ENCODE peak calls at places on chromosomes 4 and X, in nine cellular contexts. X, P, U, I, L, T, V, Q and Z are unnamed samples.

GRCh38 chr4:123397276-123398150 is 918 bp downstream of the SPRY1 start:
- DNase-seq in X (peak; percentile 75), P (peak; percentile 90), U (peak; percentile 42), I (peak; percentile 41), L (peak; percentile 80), T (peak; percentile 47), V (peak; percentile 90), Q (peak; percentile 26), Z (peak; percentile 88)

GRCh38 chrX:108271397-108271787 is 166.8 kb downstream of the COL4A6 start:
- DNase-seq in X (no peak), P (no peak), U (no peak), I (no peak), L (no peak), T (no peak), V (no peak), Q (no peak), Z (no peak)

GRCh38 chr4:20629180-20630115 is 70.8 kb upstream of the PACRGL start:
- DNase-seq in X (no peak), P (no peak), U (no peak), I (no peak), L (no peak), T (no peak), V (no peak), Q (no peak), Z (no peak)

GRCh38 chrX:25144043-25144940 is 128.5 kb upstream of the ARX start:
- DNase-seq in X (peak; percentile 10), P (no peak), U (peak; percentile 42), I (peak; percentile 60), L (no peak), T (peak; percentile 26), V (peak; percentile 90), Q (peak; percentile 68), Z (no peak)

GRCh38 chr4:95219109-95219508 is 329.7 kb downstream of the UNC5C start:
- DNase-seq in X (no peak), P (no peak), U (no peak), I (no peak), L (no peak), T (no peak), V (no peak), Q (no peak), Z (no peak)

GRCh38 chrX:152072236-152072635 is 66.1 kb downstream of the MAGEA10 start:
- DNase-seq in X (peak; percentile 0), P (no peak), U (no peak), I (peak; percentile 40), L (peak; percentile 7), T (no peak), V (no peak), Q (no peak), Z (no peak)

GRCh38 chr4:155900402-155900801 is 3.1 kb upstream of the TDO2 start:
- DNase-seq in X (no peak), P (no peak), U (no peak), I (peak; percentile 31), L (no peak), T (no peak), V (no peak), Q (no peak), Z (no peak)

GRCh38 chr4:126445596-126445995 is 1130.8 kb downstream of the FAT4 start:
- DNase-seq in X (no peak), P (no peak), U (no peak), I (no peak), L (no peak), T (no peak), V (no peak), Q (no peak), Z (no peak)

GRCh38 chrX:36963069-36963808 is 44.9 kb upstream of the FAM47C start:
- DNase-seq in X (no peak), P (peak; percentile 58), U (no peak), I (no peak), L (no peak), T (no peak), V (no peak), Q (no peak), Z (no peak)

GRCh38 chrX:72045552-72046277 is 86.0 kb downstream of the RTL5 start:
- DNase-seq in X (no peak), P (no peak), U (no peak), I (peak; percentile 31), L (no peak), T (no peak), V (no peak), Q (no peak), Z (no peak)

GRCh38 chr4:85778809-85779124 is 303.8 kb downstream of the ARHGAP24 start:
- DNase-seq in X (no peak), P (no peak), U (no peak), I (no peak), L (no peak), T (no peak), V (no peak), Q (no peak), Z (no peak)

GRCh38 chrX:18702362-18703195 is 4.9 kb upstream of the PPEF1 start:
- DNase-seq in X (no peak), P (no peak), U (no peak), I (peak; percentile 97), L (no peak), T (no peak), V (no peak), Q (no peak), Z (no peak)

DNA sequence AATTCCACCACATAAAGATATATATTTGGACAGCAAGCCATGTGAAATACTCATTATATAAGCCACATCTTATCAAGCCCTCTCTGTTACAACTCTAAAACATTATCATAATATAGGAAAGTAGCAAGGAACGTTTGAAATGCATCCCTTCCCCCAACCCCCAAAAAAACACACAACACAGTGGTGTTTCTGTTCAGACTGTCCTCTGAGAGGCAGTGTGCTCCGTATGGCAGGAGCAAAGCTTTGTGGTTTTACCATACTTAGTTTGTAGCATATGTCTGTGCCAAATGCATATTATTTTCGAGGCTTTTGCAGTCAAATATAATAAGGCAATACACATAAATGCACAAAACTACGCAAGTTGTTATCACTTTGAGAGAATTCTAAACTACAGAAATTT is 194.2 kb downstream of the RAPGEF2 start:
- DNase-seq in X (no peak), P (no peak), U (no peak), I (no peak), L (no peak), T (no peak), V (no peak), Q (no peak), Z (no peak)
- TF ChIP-seq CTCF in X (no peak), P (no peak), U (no peak), I (no peak), L (peak; percentile 11), T (peak; percentile 10), V (no peak), Q (no peak), Z (no peak)

GRCh38 chrX:153959649-153960048 is 12.0 kb downstream of the HCFC1 start:
- DNase-seq in X (no peak), P (no peak), U (no peak), I (no peak), L (no peak), T (no peak), V (no peak), Q (no peak), Z (no peak)

GRCh38 chrX:153963546-153963945 is 8.1 kb downstream of the HCFC1 start:
- DNase-seq in X (no peak), P (no peak), U (no peak), I (no peak), L (no peak), T (no peak), V (no peak), Q (no peak), Z (peak; percentile 61)

GRCh38 chrX:153960786-153961185 is 10.8 kb downstream of the HCFC1 start:
- DNase-seq in X (no peak), P (no peak), U (no peak), I (no peak), L (no peak), T (no peak), V (no peak), Q (no peak), Z (peak; percentile 75)

GRCh38 chrX:153960077-153960476 is 11.5 kb downstream of the HCFC1 start:
- DNase-seq in X (no peak), P (no peak), U (no peak), I (no peak), L (no peak), T (no peak), V (no peak), Q (no peak), Z (peak; percentile 71)

DNA sequence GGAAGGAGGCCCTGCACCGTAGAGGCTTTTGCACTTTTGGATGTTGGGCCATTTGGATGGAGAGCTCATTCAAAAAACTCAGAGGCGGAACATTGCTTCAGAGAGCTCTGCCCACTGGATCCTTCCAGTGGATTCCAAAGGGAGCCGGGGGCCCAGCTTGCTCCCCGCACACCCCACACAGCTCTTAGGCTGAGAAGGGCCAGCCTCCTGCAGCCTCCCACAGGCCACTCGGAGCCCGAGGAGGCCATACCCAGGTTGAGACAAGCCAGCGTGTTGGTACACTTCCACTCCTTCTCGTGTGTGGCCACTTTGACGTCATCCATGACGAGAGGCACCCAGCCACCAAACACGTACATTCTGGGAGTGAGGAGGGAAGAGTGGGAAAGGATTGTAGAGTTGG is 10.3 kb downstream of the HCFC1 start:
- DNase-seq in X (no peak), P (no peak), U (no peak), I (no peak), L (no peak), T (no peak), V (no peak), Q (no peak), Z (peak; percentile 71)
- TF ChIP-seq POLR2A in X (no peak), P (no peak), U (no peak), I (no peak), L (no peak), T (no peak), V (no peak), Q (no peak), Z (no peak)

GRCh38 chr4:42768125-42768748 is 111.3 kb upstream of the ATP8A1 start:
- DNase-seq in X (no peak), P (no peak), U (no peak), I (no peak), L (no peak), T (no peak), V (no peak), Q (no peak), Z (no peak)
- TF ChIP-seq CTCF in X (peak; percentile 42), P (no peak), U (no peak), I (no peak), L (no peak), T (no peak), V (no peak), Q (no peak), Z (no peak)

GRCh38 chr4:75512336-75513211 is 1.6 kb downstream of the RCHY1 start:
- DNase-seq in X (peak; percentile 24), P (no peak), U (no peak), I (no peak), L (no peak), T (no peak), V (no peak), Q (no peak), Z (no peak)

GRCh38 chr4:75513529-75514130 is 573 bp downstream of the RCHY1 start:
- DNase-seq in X (no peak), P (no peak), U (peak; percentile 14), I (no peak), L (no peak), T (no peak), V (no peak), Q (no peak), Z (peak; percentile 73)

GRCh38 chr4:75516144-75516543 is 1.9 kb downstream of the THAP6 start:
- DNase-seq in X (no peak), P (no peak), U (no peak), I (no peak), L (no peak), T (no peak), V (no peak), Q (no peak), Z (no peak)

GRCh38 chr4:75514949-75515612 is 808 bp downstream of the THAP6 start:
- DNase-seq in X (no peak), P (no peak), U (no peak), I (no peak), L (no peak), T (no peak), V (no peak), Q (no peak), Z (no peak)

GRCh38 chr4:75514131-75514948 is at the start of the genes RCHY1 and THAP6:
- DNase-seq in X (peak; percentile 96), P (peak; percentile 95), U (peak; percentile 92), I (peak; percentile 94), L (peak; percentile 96), T (peak; percentile 96), V (peak; percentile 99), Q (peak; percentile 94), Z (peak; percentile 98)
- TF ChIP-seq POLR2A in X (peak; percentile 97), P (peak; percentile 62), U (peak; percentile 83), I (peak; percentile 68), L (no peak), T (peak; percentile 66), V (no peak), Q (peak; percentile 86), Z (no peak)